ENCODE peak calls at places on chromosomes 7 and 10, in eight cellular contexts. Z is NCI-H1436, I is neural crest cell, U is EL, O is nephron progenitor cell, E is NCI-H2171, F is AG09319, H is cardiac fibroblast. N is an unnamed sample.

GRCh38 chr10:32111585-32111984 is 55.4 kb upstream of the KIF5B start:
- DNase-seq in Z (no peak), I (no peak), U (no peak), O (no peak), E (no peak), F (no peak), H (no peak), N (no peak)

GRCh38 chr7:50389961-50390360 is 60.2 kb downstream of the FIGNL1 start:
- DNase-seq in Z (no peak), I (no peak), U (no peak), O (no peak), E (no peak), F (no peak), H (no peak), N (no peak)

GRCh38 chr7:131649879-131650278 is 93.5 kb upstream of the PODXL start:
- DNase-seq in Z (no peak), I (no peak), U (no peak), O (no peak), E (no peak), F (no peak), H (no peak), N (no peak)

GRCh38 chr7:106179256-106179655 is 67.1 kb upstream of the SYPL1 start:
- DNase-seq in Z (no peak), I (no peak), U (no peak), O (no peak), E (no peak), F (no peak), H (no peak), N (no peak)

GRCh38 chr7:14717711-14718304 is 184.7 kb downstream of the DGKB start:
- DNase-seq in Z (peak), I (no peak), U (peak), O (no peak), E (no peak), F (peak), H (peak), N (no peak)

GRCh38 chr7:77258014-77258413 is 58.4 kb upstream of the FGL2 start:
- DNase-seq in Z (no peak), I (no peak), U (peak), O (no peak), E (no peak), F (no peak), H (peak), N (no peak)

GRCh38 chr7:151411551-151411950 is 1.7 kb upstream of the WDR86 start:
- DNase-seq in Z (no peak), I (no peak), U (no peak), O (no peak), E (no peak), F (no peak), H (no peak), N (no peak)

GRCh38 chr7:136039577-136040345 is 62.6 kb upstream of the MTPN start:
- DNase-seq in Z (peak), I (no peak), U (no peak), O (no peak), E (no peak), F (no peak), H (no peak), N (no peak)

GRCh38 chr7:55533050-55533728 is 39.1 kb downstream of the VOPP1 start:
- DNase-seq in Z (no peak), I (no peak), U (peak), O (no peak), E (peak), F (no peak), H (peak), N (no peak)

GRCh38 chr7:77531038-77531437 is 6.1 kb upstream of the PTPN12 start:
- DNase-seq in Z (no peak), I (no peak), U (no peak), O (no peak), E (no peak), F (no peak), H (no peak), N (no peak)

GRCh38 chr10:78974409-78975317 is 94.1 kb upstream of the ZMIZ1 start:
- DNase-seq in Z (peak), I (peak), U (peak), O (peak), E (peak), F (peak), H (peak), N (peak)

GRCh38 chr7:68152205-68152604 is 1155.6 kb downstream of the TYW1 start:
- DNase-seq in Z (no peak), I (no peak), U (no peak), O (no peak), E (no peak), F (no peak), H (no peak), N (no peak)

GRCh38 chr10:2121944-2122343 is 384.6 kb upstream of the ADARB2 start:
- DNase-seq in Z (no peak), I (no peak), U (no peak), O (no peak), E (no peak), F (no peak), H (no peak), N (no peak)

GRCh38 chr7:73770002-73770859 is at the start of gene CLDN3:
- DNase-seq in Z (peak), I (no peak), U (peak), O (peak), E (peak), F (no peak), H (peak), N (no peak)

GRCh38 chr7:150341263-150342118 is at the start of gene RARRES2:
- DNase-seq in Z (no peak), I (peak), U (no peak), O (peak), E (no peak), F (no peak), H (peak), N (no peak)

GRCh38 chr7:69430502-69431145 is 167.7 kb upstream of the AUTS2 start:
- DNase-seq in Z (no peak), I (no peak), U (no peak), O (peak), E (no peak), F (no peak), H (no peak), N (no peak)

GRCh38 chr7:98027342-98028033 is 37.5 kb upstream of the OCM2 start:
- DNase-seq in Z (no peak), I (no peak), U (no peak), O (no peak), E (no peak), F (no peak), H (no peak), N (no peak)

GRCh38 chr10:124516181-124516580 is 54.6 kb downstream of the LHPP start:
- DNase-seq in Z (no peak), I (no peak), U (no peak), O (no peak), E (no peak), F (no peak), H (no peak), N (no peak)

GRCh38 chr10:88949912-88950664 is 2.5 kb downstream of the ACTA2 start:
- DNase-seq in Z (no peak), I (no peak), U (peak), O (no peak), E (no peak), F (no peak), H (peak), N (no peak)